ENCODE peak calls at places on chromosomes 5 and 9, in six cellular contexts. J, M, S, I, R and Q are unnamed samples.

GRCh38 chr5:1466631-1467265 is 21.5 kb upstream of the SLC6A3 start:
- DNase-seq in S (no peak), J (no peak), R (no peak), M (peak), I (no peak), Q (no peak)

GRCh38 chr9:118640836-118641557 is 728.2 kb downstream of the BRINP1 start:
- DNase-seq in J (peak), S (no peak), R (no peak), I (no peak), M (no peak), Q (no peak)

GRCh38 chr5:171823269-171823668 is 37.7 kb downstream of the SMIM23 start:
- DNase-seq in R (no peak), I (no peak), S (peak), M (peak), J (no peak), Q (no peak)

GRCh38 chr5:124956471-124957029 is 210.1 kb upstream of the ZNF608 start:
- DNase-seq in I (no peak), J (no peak), M (no peak), R (no peak), S (no peak), Q (no peak)

GRCh38 chr5:31361234-31361633 is 167.7 kb downstream of the CDH6 start:
- DNase-seq in I (no peak), S (no peak), J (no peak), M (no peak), R (no peak), Q (no peak)

GRCh38 chr5:24170026-24170425 is 474.8 kb downstream of the CDH10 start:
- DNase-seq in S (no peak), R (no peak), J (no peak), M (no peak), I (no peak), Q (no peak)

GRCh38 chr5:173594061-173594460 is 22.4 kb downstream of the BOD1 start:
- DNase-seq in M (no peak), J (no peak), R (no peak), I (no peak), S (no peak), Q (no peak)

GRCh38 chr5:80569086-80569960 is 757 bp downstream of the ANKRD34B start:
- DNase-seq in J (no peak), M (no peak), I (no peak), R (no peak), S (no peak), Q (no peak)

GRCh38 chr9:110936719-110937452 is 101.4 kb downstream of the LPAR1 start:
- DNase-seq in J (no peak), S (no peak), R (no peak), I (no peak), M (no peak), Q (no peak)

GRCh38 chr5:151678146-151678545 is 8.6 kb downstream of the SPARC start:
- DNase-seq in J (no peak), S (no peak), R (peak), I (no peak), M (no peak), Q (no peak)

GRCh38 chr5:30099634-30100033 is 1093.9 kb upstream of the CDH6 start:
- DNase-seq in J (peak), I (no peak), S (no peak), R (no peak), M (no peak), Q (no peak)

GRCh38 chr5:119290161-119290569 is 65.7 kb upstream of the TNFAIP8 start:
- DNase-seq in I (no peak), J (no peak), M (peak), R (no peak), S (no peak), Q (no peak)

GRCh38 chr5:440413-441180 is 2.4 kb upstream of the EXOC3 start:
- DNase-seq in R (no peak), I (no peak), S (peak), M (no peak), J (no peak), Q (no peak)

GRCh38 chr9:109036744-109037680 is 23.7 kb upstream of the CTNNAL1 start:
- DNase-seq in R (no peak), J (no peak), S (no peak), I (no peak), M (no peak), Q (no peak)

GRCh38 chr5:75623846-75624245 is 12.6 kb downstream of the ANKDD1B start:
- DNase-seq in J (peak), M (no peak), S (no peak), R (no peak), I (no peak), Q (no peak)

GRCh38 chr9:36136894-36137391 is 410 bp downstream of the GLIPR2 start:
- DNase-seq in I (peak), S (no peak), J (no peak), M (no peak), R (no peak), Q (no peak)

GRCh38 chr5:42621662-42622061 is 135.0 kb upstream of the CCDC152 start:
- DNase-seq in J (no peak), M (no peak), I (no peak), S (no peak), R (no peak), Q (no peak)

GRCh38 chr5:168802337-168802736 is 223.2 kb upstream of the PANK3 start:
- DNase-seq in M (no peak), S (no peak), J (no peak), I (no peak), R (no peak), Q (no peak)

GRCh38 chr5:12668564-12668963 is 764.3 kb upstream of the CTNND2 start:
- DNase-seq in I (no peak), M (no peak), R (no peak), S (no peak), J (no peak), Q (no peak)

GRCh38 chr9:89484475-89485404 is 13.2 kb downstream of the SEMA4D start:
- DNase-seq in J (no peak), S (peak), I (peak), M (no peak), R (no peak), Q (no peak)

GRCh38 chr5:180136661-180137381 is 65.3 kb upstream of the RNF130 start:
- DNase-seq in R (peak), J (no peak), S (no peak), I (no peak), M (no peak), Q (no peak)

GRCh38 chr5:72451771-72452505 is 55.3 kb downstream of the ZNF366 start:
- DNase-seq in M (peak), I (no peak), S (peak), R (peak), J (peak), Q (peak)

GRCh38 chr9:133004091-133005072 is 25.9 kb downstream of the GFI1B start:
- DNase-seq in S (no peak), M (no peak), I (peak), R (no peak), J (no peak), Q (no peak)

GRCh38 chr9:115643948-115644727 is 509.5 kb upstream of the PAPPA start:
- DNase-seq in M (no peak), I (no peak), J (no peak), S (no peak), R (no peak), Q (no peak)

GRCh38 chr9:125133403-125134316 is 9.7 kb downstream of the SCAI start:
- DNase-seq in R (no peak), J (no peak), M (no peak), S (no peak), I (no peak), Q (no peak)

GRCh38 chr9:21919377-21920362 is 74.5 kb downstream of the CDKN2A start:
- DNase-seq in I (no peak), S (no peak), M (no peak), J (no peak), R (no peak), Q (no peak)

GRCh38 chr5:33994845-33995244 is 10.4 kb upstream of the SLC45A2 start:
- DNase-seq in I (peak), S (no peak), M (no peak), J (no peak), R (no peak), Q (no peak)

GRCh38 chr5:176873541-176874172 is 25.5 kb downstream of the HK3 start:
- DNase-seq in J (no peak), M (no peak), I (no peak), S (no peak), R (no peak), Q (no peak)

GRCh38 chr5:22242532-22242931 is 610.6 kb downstream of the CDH12 start:
- DNase-seq in R (no peak), J (no peak), S (no peak), I (no peak), M (no peak), Q (no peak)

GRCh38 chr9:124940521-124940893 is 376 bp downstream of the GOLGA1 start:
- DNase-seq in I (no peak), J (no peak), R (no peak), M (no peak), S (no peak), Q (no peak)

GRCh38 chr5:2996687-2997086 is 245.2 kb upstream of the IRX2 start:
- DNase-seq in M (no peak), J (no peak), I (no peak), S (no peak), R (no peak), Q (no peak)

GRCh38 chr9:18689881-18690280 is 215.9 kb downstream of the ADAMTSL1 start:
- DNase-seq in M (no peak), J (no peak), I (no peak), S (no peak), R (no peak), Q (no peak)

GRCh38 chr5:1184481-1184880 is 16.9 kb upstream of the SLC6A19 start:
- DNase-seq in J (no peak), S (no peak), M (peak), R (no peak), I (no peak), Q (no peak)

GRCh38 chr9:115850548-115851304 is 302.9 kb upstream of the PAPPA start:
- DNase-seq in M (no peak), R (no peak), S (no peak), I (no peak), J (no peak), Q (no peak)

GRCh38 chr9:114988962-114989599 is 58.7 kb upstream of the TNFSF8 start:
- DNase-seq in J (no peak), M (no peak), S (no peak), I (no peak), R (no peak), Q (no peak)

GRCh38 chr5:14165375-14166091 is 22.4 kb downstream of the TRIO start:
- DNase-seq in J (peak), S (no peak), R (no peak), M (no peak), I (no peak), Q (no peak)

GRCh38 chr5:156359452-156359851 is 32.5 kb downstream of the SGCD start:
- DNase-seq in I (no peak), M (no peak), J (no peak), S (no peak), R (no peak), Q (no peak)

GRCh38 chr5:35430381-35431162 is 187.1 kb upstream of the SPEF2 start:
- DNase-seq in R (no peak), J (no peak), M (peak), I (no peak), S (no peak), Q (no peak)

GRCh38 chr5:116318091-116318854 is 233.4 kb downstream of the COMMD10 start:
- DNase-seq in I (no peak), J (no peak), R (no peak), S (no peak), M (no peak), Q (no peak)

GRCh38 chr5:116320486-116320885 is 235.7 kb downstream of the COMMD10 start:
- DNase-seq in R (peak), S (no peak), M (peak), J (no peak), I (no peak), Q (no peak)

GRCh38 chr5:116313366-116313765 is 228.5 kb downstream of the COMMD10 start:
- DNase-seq in S (no peak), I (no peak), J (no peak), R (no peak), M (no peak), Q (no peak)

GRCh38 chr5:116315531-116315930 is 230.7 kb downstream of the COMMD10 start:
- DNase-seq in M (no peak), R (no peak), J (no peak), S (no peak), I (no peak), Q (no peak)
- TF ChIP-seq POLR2A in M (no peak), R (no peak), J (no peak), S (no peak), I (no peak), Q (no peak)

GRCh38 chr9:87725356-87725899 is 491 bp upstream of the CTSL start:
- DNase-seq in M (no peak), S (no peak), I (peak), R (peak), J (peak), Q (no peak)

GRCh38 chr9:87722393-87722792 is 3.5 kb upstream of the CTSL start:
- DNase-seq in J (no peak), M (no peak), I (no peak), S (no peak), R (peak), Q (no peak)

GRCh38 chr9:87725900-87726709 is at the start of gene CTSL:
- DNase-seq in S (peak), J (peak), R (peak), I (peak), M (peak), Q (peak)
- TF ChIP-seq POLR2A in S (peak), J (peak), R (peak), I (peak), M (peak), Q (peak)

GRCh38 chr9:121326130-121326838 is 43.8 kb downstream of the STOM start:
- DNase-seq in J (peak), R (peak), S (peak), M (peak), I (no peak), Q (peak)
- TF ChIP-seq POLR2A in J (no peak), R (peak), S (no peak), M (no peak), I (no peak), Q (peak)

GRCh38 chr5:143582176-143582575 is 178.7 kb upstream of the NR3C1 start:
- DNase-seq in R (no peak), S (no peak), I (no peak), M (no peak), J (no peak), Q (no peak)

GRCh38 chr5:143581148-143581547 is 177.7 kb upstream of the NR3C1 start:
- DNase-seq in M (no peak), I (no peak), J (no peak), S (no peak), R (no peak), Q (no peak)

GRCh38 chr5:143582869-143583268 is 179.4 kb upstream of the NR3C1 start:
- DNase-seq in J (peak), I (no peak), S (no peak), R (no peak), M (no peak), Q (no peak)

GRCh38 chr5:143583385-143583784 is 179.9 kb upstream of the NR3C1 start:
- DNase-seq in R (no peak), I (no peak), M (no peak), S (no peak), J (no peak), Q (no peak)

DNA sequence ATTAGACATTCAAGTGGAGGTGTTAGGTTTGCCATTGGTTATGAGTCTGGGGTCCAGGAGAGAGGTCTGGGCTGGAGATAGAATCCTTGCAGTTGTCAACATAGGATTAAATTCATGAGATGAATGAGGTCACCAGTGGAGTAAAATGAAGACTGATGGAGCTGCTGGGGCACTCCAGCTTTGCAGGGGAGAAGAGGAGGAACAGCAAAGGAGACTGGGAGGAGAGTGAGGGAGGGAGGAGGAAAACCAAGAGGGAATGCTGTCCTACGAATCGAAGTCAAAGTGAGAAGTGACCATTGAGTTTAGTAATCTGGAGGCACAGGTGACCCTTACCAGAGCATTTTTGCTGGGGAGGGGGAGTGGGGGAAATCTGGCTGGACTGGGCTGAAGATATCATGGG is 178.2 kb upstream of the NR3C1 start:
- DNase-seq in S (no peak), M (no peak), J (no peak), R (no peak), I (no peak), Q (no peak)
- TF ChIP-seq POLR2A in S (no peak), M (no peak), J (no peak), R (no peak), I (no peak), Q (no peak)

GRCh38 chr5:126422994-126423788 is at the start of gene GRAMD2B:
- DNase-seq in R (peak), J (peak), M (peak), I (peak), S (peak), Q (peak)
- TF ChIP-seq POLR2A in R (peak), J (peak), M (peak), I (peak), S (peak), Q (peak)

GRCh38 chr5:126971455-126972019 is 58.8 kb downstream of the MARCHF3 start:
- DNase-seq in R (no peak), S (no peak), M (no peak), I (peak), J (no peak), Q (no peak)
- TF ChIP-seq POLR2A in R (no peak), S (no peak), M (no peak), I (peak), J (no peak), Q (no peak)

GRCh38 chr5:169805527-169805934 is 168.5 kb downstream of the DOCK2 start:
- DNase-seq in M (no peak), I (no peak), R (no peak), S (no peak), J (no peak), Q (no peak)
- TF ChIP-seq POLR2A in M (no peak), I (no peak), R (no peak), S (no peak), J (no peak), Q (no peak)

DNA sequence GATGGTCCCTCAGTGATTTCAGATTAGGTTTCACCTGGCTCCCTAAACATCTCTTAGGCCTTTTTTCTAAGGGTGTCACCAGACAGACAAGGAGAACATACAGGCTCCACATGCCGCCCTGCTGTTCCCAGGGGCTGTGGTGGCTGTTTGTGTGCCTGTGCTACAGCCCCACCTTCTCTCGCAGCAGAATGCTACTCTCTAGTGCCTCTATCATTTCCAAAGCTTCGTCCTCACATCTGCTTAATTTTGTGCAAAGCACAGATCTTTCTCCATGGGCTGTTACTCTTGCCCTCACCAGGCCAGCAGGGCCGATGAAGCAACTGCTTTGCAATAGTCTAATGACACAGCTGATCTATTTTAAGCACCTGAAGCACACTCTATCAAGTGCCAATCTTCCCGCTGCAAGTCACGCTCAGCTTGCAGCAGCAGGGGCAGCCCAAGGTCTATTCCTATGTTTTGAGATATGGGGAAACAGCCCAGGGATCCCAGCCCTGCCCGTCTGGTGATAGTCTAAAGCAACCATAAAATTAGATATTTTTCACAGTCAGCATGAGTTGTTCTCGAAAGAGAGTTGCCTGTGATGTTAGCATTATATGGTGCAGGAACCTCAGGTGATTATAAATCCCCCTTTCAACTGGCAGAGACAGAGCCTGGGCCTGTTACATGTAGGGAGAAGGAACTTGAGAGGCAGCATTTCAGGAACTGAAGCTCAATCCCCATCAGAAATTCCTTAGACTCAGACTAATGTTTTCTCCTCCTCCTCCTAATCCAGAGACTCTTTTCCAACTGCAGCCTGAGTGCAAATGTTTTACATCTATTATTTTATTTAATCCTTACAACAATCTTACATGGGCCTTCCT is 12.7 kb downstream of the ABLIM3 start:
- DNase-seq in R (peak), J (peak), I (peak), M (peak), S (no peak), Q (no peak)
- TF ChIP-seq POLR2A in R (no peak), J (no peak), I (no peak), M (no peak), S (no peak), Q (no peak)

DNA sequence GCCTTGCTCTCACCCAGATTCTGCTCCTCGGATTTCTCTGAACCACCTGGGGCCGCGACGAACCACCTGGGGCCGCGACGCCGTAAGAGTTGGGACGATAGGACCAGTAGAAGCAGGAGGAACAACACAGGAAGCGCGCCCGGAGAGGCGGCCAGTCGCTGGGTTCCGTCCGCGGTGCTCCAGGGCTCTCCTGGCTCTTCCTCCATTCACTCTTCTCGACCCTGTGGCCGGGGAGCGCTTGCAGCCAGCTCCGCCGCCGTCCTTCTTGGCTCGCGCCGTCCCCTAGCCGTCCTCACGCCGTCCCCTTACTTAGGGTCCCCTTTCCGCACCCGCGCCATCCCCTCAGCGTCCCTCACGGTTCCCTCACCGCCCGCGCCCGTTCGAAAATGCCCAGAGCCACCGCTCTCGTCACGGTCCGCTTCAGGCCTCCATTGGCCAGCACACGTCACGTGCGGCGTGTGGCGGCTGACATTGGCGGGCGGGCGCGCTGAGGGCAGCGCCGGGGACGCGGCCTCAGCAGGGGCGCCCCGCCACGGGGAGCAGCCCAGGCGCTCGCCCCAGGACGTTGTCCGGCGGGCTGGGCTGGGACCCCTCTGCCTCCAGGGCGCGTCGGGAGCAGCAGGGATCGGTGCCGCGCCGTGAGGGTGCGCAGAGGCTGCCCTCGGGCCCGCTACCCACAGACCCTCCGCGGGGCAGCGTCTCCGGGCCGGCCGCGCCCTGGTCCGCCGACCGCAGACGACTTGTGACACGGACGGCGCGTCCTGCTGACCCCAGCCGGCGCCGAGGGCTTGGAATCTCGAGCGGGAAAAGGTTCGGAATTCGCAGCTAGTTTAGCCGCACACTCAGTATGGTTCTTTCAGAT is 53.7 kb upstream of the PTPDC1 start:
- DNase-seq in I (peak), J (peak), S (peak), R (peak), M (peak), Q (peak)
- TF ChIP-seq POLR2A in I (peak), J (peak), S (peak), R (peak), M (peak), Q (peak)

GRCh38 chr9:71769175-71770165 is 1.2 kb upstream of the CEMIP2 start:
- DNase-seq in R (peak), I (peak), J (peak), S (peak), M (peak), Q (peak)
- TF ChIP-seq POLR2A in R (peak), I (no peak), J (peak), S (peak), M (peak), Q (no peak)